ENCODE peak calls at places on chromosomes 4 and X, in seven cellular contexts. Z is aorta, K is lower lobe of right lung, Q is colonic mucosa, V is hepatocyte, E is HCT116, W is sigmoid colon. A is an unnamed sample.

GRCh38 chrX:10111364-10112148 is 45.2 kb upstream of the CLCN4 start:
- DNase-seq in K (no peak), Z (no peak), V (no peak), E (no peak), Q (no peak), W (peak), A (no peak)

GRCh38 chrX:54439967-54440871 is at the start of gene TSR2:
- DNase-seq in K (peak), W (peak), V (peak), Z (peak), Q (peak), E (peak), A (peak)

GRCh38 chr4:125728568-125728967 is 413.8 kb downstream of the FAT4 start:
- DNase-seq in Z (no peak), Q (no peak), W (no peak), E (no peak), K (no peak), V (peak), A (peak)

GRCh38 chr4:61200991-61201526 is 933 bp downstream of the ADGRL3 start:
- DNase-seq in K (no peak), W (no peak), Q (no peak), E (no peak), V (peak), Z (peak), A (no peak)

GRCh38 chrX:18681996-18682395 is 10.1 kb upstream of the RS1 start:
- DNase-seq in Z (no peak), V (no peak), W (no peak), E (no peak), Q (no peak), K (no peak), A (no peak)

GRCh38 chr4:2712261-2712842 is 43.8 kb downstream of the TNIP2 start:
- DNase-seq in Q (no peak), E (peak), V (no peak), Z (no peak), K (no peak), W (peak), A (no peak)

GRCh38 chr4:159864337-159864736 is 761.5 kb downstream of the RAPGEF2 start:
- DNase-seq in E (no peak), K (no peak), V (no peak), W (no peak), Z (no peak), Q (no peak), A (no peak)

GRCh38 chr4:175776217-175776616 is 35.8 kb downstream of the GPM6A start:
- DNase-seq in Q (no peak), V (no peak), W (no peak), E (no peak), K (no peak), Z (no peak), A (peak)

GRCh38 chrX:79572566-79572965 is 205.4 kb upstream of the ITM2A start:
- DNase-seq in W (no peak), Q (no peak), Z (no peak), E (no peak), K (no peak), V (no peak), A (no peak)

GRCh38 chrX:155876704-155877103 is 4.4 kb upstream of the VAMP7 start:
- DNase-seq in K (no peak), V (no peak), Q (no peak), E (no peak), Z (no peak), W (no peak), A (no peak)

GRCh38 chr4:37244583-37245390 is at the start of gene NWD2:
- DNase-seq in Z (no peak), Q (peak), W (no peak), E (no peak), V (peak), K (peak), A (no peak)

GRCh38 chr4:95585016-95585695 is 36.4 kb upstream of the UNC5C start:
- DNase-seq in Q (no peak), V (no peak), Z (no peak), E (peak), W (no peak), K (no peak), A (peak)

GRCh38 chr4:23161787-23162186 is 469.1 kb downstream of the GBA3 start:
- DNase-seq in K (no peak), W (no peak), V (no peak), Q (no peak), Z (no peak), E (no peak), A (no peak)

GRCh38 chrX:130981836-130982235 is 76.3 kb upstream of the ARHGAP36 start:
- DNase-seq in K (no peak), Q (no peak), W (no peak), V (no peak), E (no peak), Z (no peak), A (no peak)

GRCh38 chrX:144612076-144612475 is 635.2 kb upstream of the SPANXN1 start:
- DNase-seq in W (no peak), V (no peak), Z (no peak), E (no peak), Q (no peak), K (no peak), A (no peak)

GRCh38 chr4:147286846-147287587 is 193.9 kb upstream of the EDNRA start:
- DNase-seq in Z (no peak), K (no peak), Q (no peak), V (no peak), E (no peak), W (no peak), A (no peak)

GRCh38 chr4:65482410-65482809 is 187.9 kb downstream of the EPHA5 start:
- DNase-seq in V (no peak), Q (no peak), W (no peak), K (no peak), E (no peak), Z (no peak), A (peak)

GRCh38 chr4:6278801-6279197 is 9.1 kb downstream of the WFS1 start:
- DNase-seq in W (no peak), Q (peak), V (peak), K (no peak), E (no peak), Z (no peak), A (no peak)

GRCh38 chr4:173168396-173169177 is at the start of gene GALNT7:
- DNase-seq in Q (peak), Z (peak), W (peak), V (peak), K (peak), E (no peak), A (no peak)

DNA sequence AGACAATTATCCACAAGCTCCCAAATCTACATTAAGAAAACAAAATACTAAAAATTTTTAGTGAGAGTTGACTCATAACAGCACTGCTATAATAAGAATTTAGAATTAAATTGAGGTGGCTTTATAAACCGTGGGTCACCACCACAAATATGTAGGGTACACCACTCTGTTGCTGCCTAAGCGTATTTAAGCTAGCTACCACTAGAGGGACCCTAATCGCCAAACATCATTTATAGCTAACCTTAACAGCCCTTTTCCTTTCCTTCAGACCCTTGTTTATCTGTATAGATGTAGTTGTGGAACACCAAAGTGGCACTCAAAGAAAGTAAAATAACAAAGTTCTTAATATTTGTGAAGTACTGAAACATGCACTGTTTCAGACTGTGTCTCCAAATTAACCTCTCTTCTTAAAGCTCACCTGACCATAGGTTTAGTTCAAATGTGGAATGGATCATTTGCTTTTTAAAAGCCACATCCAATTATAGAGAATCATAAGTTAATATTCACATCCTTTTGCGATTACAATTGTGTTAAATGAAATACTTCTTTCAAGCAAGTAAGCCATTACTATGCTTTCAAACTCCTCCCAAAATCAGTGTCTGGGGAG is 95.5 kb upstream of the PTPN13 start:
- DNase-seq in W (no peak), Z (no peak), K (no peak), E (peak), V (peak), Q (no peak), A (no peak)
- H3K27ac ChIP-seq in W (no peak), Z (no peak), K (no peak), E (no peak), V (no peak), Q (no peak), A (peak)

GRCh38 chrX:118519411-118520205 is 24.0 kb downstream of the DOCK11 start:
- DNase-seq in W (no peak), Z (no peak), K (no peak), E (no peak), Q (no peak), V (no peak), A (no peak)

GRCh38 chrX:118522230-118522926 is 26.8 kb downstream of the DOCK11 start:
- DNase-seq in Z (no peak), E (no peak), K (no peak), Q (no peak), W (no peak), V (no peak), A (no peak)

GRCh38 chrX:118520858-118521206 is 25.2 kb downstream of the DOCK11 start:
- DNase-seq in W (no peak), V (no peak), E (no peak), Q (no peak), K (no peak), Z (no peak), A (no peak)

GRCh38 chrX:118520206-118520857 is 24.7 kb downstream of the DOCK11 start:
- DNase-seq in V (no peak), E (no peak), Z (no peak), K (no peak), Q (no peak), W (no peak), A (no peak)

GRCh38 chrX:118521435-118521834 is 25.8 kb downstream of the DOCK11 start:
- DNase-seq in Z (no peak), V (no peak), Q (no peak), K (no peak), W (no peak), E (no peak), A (no peak)
- H3K27ac ChIP-seq in Z (no peak), V (peak), Q (no peak), K (no peak), W (peak), E (no peak), A (no peak)

GRCh38 chrX:72712094-72712755 is 1.9 kb downstream of the PHKA1 start:
- DNase-seq in V (peak), Q (no peak), E (no peak), W (no peak), K (no peak), Z (no peak), A (no peak)

GRCh38 chrX:72714471-72714916 is 388 bp upstream of the PHKA1 start:
- DNase-seq in E (peak), W (peak), Z (peak), V (peak), K (peak), Q (peak), A (no peak)

GRCh38 chrX:72716766-72717165 is 2.7 kb upstream of the PHKA1 start:
- DNase-seq in W (no peak), E (no peak), V (no peak), Z (no peak), K (no peak), Q (no peak), A (no peak)

GRCh38 chrX:72715546-72715945 is 1.4 kb upstream of the PHKA1 start:
- DNase-seq in Z (no peak), W (no peak), K (no peak), E (no peak), V (no peak), Q (no peak), A (no peak)

DNA sequence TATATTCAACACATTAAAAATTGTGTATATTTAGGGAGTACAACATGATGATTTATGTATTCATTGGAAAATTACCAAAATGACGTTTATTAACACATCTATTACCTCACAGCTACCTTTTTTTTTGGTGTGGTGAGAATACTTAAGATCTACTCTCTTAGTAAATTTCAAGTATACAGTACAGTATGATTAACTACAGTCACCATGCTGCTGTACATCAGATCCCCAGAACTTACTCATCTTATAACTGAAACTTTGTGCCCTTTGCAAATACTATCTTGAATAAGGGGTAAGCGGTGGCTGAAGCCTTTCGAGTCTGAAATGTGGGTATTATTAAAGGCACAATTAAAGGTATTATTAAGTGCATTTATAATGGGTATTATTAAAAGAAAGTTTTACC is 976 bp downstream of the PHKA1 start:
- DNase-seq in Q (no peak), K (no peak), W (no peak), E (no peak), V (no peak), Z (no peak), A (no peak)
- H3K27ac ChIP-seq in Q (no peak), K (no peak), W (peak), E (peak), V (no peak), Z (no peak), A (peak)

GRCh38 chr4:78608684-78609083 is 57.1 kb downstream of the ANXA3 start:
- DNase-seq in K (no peak), V (no peak), W (no peak), Z (no peak), Q (no peak), E (no peak), A (no peak)

GRCh38 chr4:78610546-78611214 is 59.1 kb downstream of the ANXA3 start:
- DNase-seq in E (no peak), V (no peak), K (no peak), Z (no peak), Q (no peak), W (no peak), A (no peak)

GRCh38 chr4:78609580-78609979 is 58.0 kb downstream of the ANXA3 start:
- DNase-seq in K (no peak), Q (no peak), E (no peak), Z (no peak), V (no peak), W (no peak), A (no peak)

GRCh38 chr4:78612398-78613005 is 60.9 kb downstream of the ANXA3 start:
- DNase-seq in Z (no peak), Q (peak), W (no peak), V (peak), E (no peak), K (no peak), A (no peak)

DNA sequence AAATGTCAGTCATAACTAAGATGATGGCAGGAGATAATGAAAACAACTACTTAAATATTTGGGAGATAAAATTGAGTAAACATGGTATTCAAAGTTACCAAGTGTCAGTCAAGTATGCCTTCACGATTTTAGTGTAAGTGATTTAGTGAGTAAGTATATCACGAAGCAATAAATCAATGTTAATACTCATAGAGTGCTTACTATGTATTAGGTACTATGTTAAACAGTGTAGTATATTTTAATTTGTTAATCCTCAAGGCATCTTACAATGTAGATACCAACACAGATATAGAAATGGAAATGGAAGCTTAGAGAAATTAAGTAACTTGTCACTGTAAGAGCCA is 59.6 kb downstream of the ANXA3 start:
- DNase-seq in V (no peak), Q (no peak), W (no peak), Z (no peak), K (no peak), E (no peak), A (no peak)
- H3K27ac ChIP-seq in V (no peak), Q (no peak), W (no peak), Z (no peak), K (no peak), E (no peak), A (peak)

DNA sequence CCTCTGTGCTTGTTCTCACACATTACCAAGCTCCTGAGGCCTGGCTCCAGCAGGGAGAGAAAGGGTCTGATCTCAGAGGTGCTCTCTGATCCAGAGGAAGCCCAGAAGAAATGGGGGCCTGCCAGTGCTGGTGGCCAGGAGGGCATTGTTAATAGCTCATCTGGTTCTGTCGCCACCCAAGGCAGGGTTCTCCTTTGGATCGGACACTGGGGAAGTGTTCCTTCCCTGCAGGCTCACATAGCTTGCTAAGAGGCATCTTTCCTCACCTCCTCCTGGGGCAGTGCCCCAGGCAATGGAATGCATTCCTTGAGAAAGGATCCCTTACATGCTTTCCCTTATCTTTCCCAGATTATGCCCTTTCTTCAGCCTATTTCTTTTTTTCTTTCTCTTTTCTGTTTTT is 53.8 kb downstream of the RBM47 start:
- DNase-seq in K (no peak), V (no peak), W (no peak), Z (no peak), E (no peak), Q (no peak), A (no peak)
- H3K27ac ChIP-seq in K (peak), V (peak), W (no peak), Z (no peak), E (no peak), Q (peak), A (peak)

DNA sequence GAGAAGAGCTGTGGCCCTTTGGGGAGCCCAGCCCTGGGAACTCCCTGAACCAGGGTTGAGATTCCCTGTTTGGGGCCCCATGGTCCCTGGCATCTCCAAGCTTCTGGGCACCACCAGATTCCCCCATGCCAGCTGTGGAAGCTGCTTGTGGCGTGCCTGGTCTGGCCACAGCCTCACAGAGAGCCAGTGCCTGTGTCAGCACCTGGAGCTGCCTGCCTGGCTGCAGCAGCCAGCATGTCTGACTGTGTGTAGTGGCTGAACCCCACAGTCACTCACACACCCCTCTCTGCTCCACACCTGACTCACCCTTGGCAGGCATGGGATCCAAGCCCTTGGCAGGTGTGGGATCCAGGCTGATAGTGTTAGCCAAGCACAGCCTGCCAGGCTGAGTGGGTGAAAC is 97.2 kb upstream of the GALNTL6 start:
- DNase-seq in Q (no peak), V (no peak), Z (no peak), W (no peak), E (no peak), K (no peak), A (no peak)
- H3K27ac ChIP-seq in Q (no peak), V (no peak), Z (no peak), W (no peak), E (no peak), K (no peak), A (no peak)

DNA sequence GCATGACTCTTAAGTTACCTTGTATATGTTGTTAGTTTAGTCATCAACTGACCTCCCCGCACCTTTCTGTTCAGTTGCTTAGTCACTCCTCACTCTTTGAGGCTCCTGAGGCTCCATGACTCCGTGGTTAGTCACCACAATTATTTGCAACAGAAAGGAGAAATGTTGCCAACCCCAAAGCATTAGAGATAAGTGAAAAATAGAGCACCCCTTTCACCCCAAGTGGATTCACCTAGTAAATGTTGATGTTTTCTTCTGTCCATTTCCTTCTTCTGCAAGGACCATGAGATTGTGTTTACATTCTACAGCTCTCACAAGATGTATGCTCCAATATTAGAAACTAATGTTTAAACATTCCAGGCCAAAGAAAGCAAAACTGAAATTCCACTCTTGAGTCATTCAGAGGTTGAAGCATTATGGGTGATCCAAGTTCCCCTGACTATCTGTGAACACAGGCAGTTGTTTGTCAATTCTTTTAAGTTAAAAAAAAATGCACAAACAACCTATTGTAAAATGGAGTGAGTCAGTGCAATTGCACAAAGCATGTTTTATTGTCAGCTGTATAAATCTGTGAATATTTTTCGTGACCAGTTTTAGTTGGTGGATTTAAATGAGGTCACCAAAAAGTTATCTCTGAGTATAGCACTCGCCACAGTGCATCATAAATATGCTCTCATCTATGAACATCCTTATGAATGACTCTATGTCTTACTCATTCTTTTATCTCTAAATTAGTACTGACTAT is 552.4 kb upstream of the MAGEB2 start:
- DNase-seq in Q (no peak), Z (no peak), K (no peak), W (no peak), E (no peak), V (peak), A (peak)
- H3K27ac ChIP-seq in Q (no peak), Z (no peak), K (no peak), W (peak), E (no peak), V (peak), A (peak)

DNA sequence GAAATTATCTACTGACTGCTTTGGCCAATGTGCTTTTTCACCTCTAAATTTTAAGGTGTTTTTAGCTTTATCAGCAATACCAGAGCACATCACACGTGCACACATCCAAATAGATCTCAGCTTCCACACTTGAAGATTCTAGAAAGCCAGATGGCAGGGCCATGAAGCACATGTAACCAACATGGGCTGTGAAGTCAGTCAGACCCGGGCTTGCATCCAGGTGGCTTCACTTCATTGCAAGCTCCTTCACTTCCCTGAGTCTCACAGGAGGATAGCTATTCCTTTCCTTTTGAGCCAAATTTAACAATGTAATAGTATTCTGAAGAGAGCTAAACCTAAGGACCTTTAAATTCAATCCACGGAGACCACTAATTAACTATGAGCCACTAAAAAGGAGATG is 86.5 kb downstream of the SH3RF1 start:
- DNase-seq in Q (no peak), E (no peak), K (no peak), Z (no peak), V (no peak), W (no peak), A (no peak)
- H3K27ac ChIP-seq in Q (no peak), E (no peak), K (no peak), Z (no peak), V (peak), W (no peak), A (peak)

GRCh38 chr4:40403079-40403478 is 67.9 kb downstream of the CHRNA9 start:
- DNase-seq in V (peak), Z (no peak), W (no peak), Q (no peak), E (no peak), K (no peak), A (no peak)
- H3K27ac ChIP-seq in V (peak), Z (no peak), W (no peak), Q (no peak), E (no peak), K (peak), A (no peak)